ENCODE peak calls at places on chromosomes 12 and 14, in four cellular contexts. W is HL-60, D is GM12878, Z is K562. V is an unnamed sample.

GRCh38 chr12:122999986-123000420 is 19.5 kb downstream of the ARL6IP4 start:
- DNase-seq in Z (no peak), D (no peak), W (peak), V (no peak)

GRCh38 chr12:2813573-2814185 is 1.2 kb downstream of the ITFG2 start:
- DNase-seq in D (no peak), W (peak), Z (peak), V (peak)

GRCh38 chr12:69240625-69240984 is 1.2 kb downstream of the CPSF6 start:
- DNase-seq in Z (no peak), D (no peak), W (no peak), V (no peak)

GRCh38 chr14:70357557-70357956 is 1.9 kb downstream of the COX16 start:
- DNase-seq in D (no peak), W (no peak), Z (no peak), V (no peak)

GRCh38 chr12:108187831-108188230 is 58.7 kb downstream of the WSCD2 start:
- DNase-seq in Z (no peak), W (no peak), D (no peak), V (no peak)

GRCh38 chr14:83247925-83248639 is 1714.4 kb upstream of the SEL1L start:
- DNase-seq in Z (no peak), W (no peak), D (no peak), V (no peak)

GRCh38 chr12:130298322-130298721 is 39.4 kb upstream of the PIWIL1 start:
- DNase-seq in D (no peak), W (no peak), Z (no peak), V (no peak)

GRCh38 chr14:68616255-68616902 is 176.5 kb downstream of the ZFP36L1 start:
- DNase-seq in Z (no peak), W (no peak), D (no peak), V (no peak)

GRCh38 chr12:13079440-13079906 is 24.0 kb downstream of the GSG1 start:
- DNase-seq in D (no peak), W (no peak), Z (no peak), V (no peak)

GRCh38 chr14:32073537-32074189 is 3.4 kb upstream of the ARHGAP5 start:
- DNase-seq in Z (peak), D (peak), W (peak), V (peak)

GRCh38 chr12:122895290-122895689 is 634 bp downstream of the VPS37B start:
- DNase-seq in W (no peak), Z (no peak), D (no peak), V (no peak)

GRCh38 chr12:95766356-95767019 is 24.1 kb downstream of the NTN4 start:
- DNase-seq in D (no peak), Z (no peak), W (no peak), V (no peak)

GRCh38 chr12:7832059-7832696 is 40.5 kb downstream of the SLC2A14 start:
- DNase-seq in Z (peak), D (no peak), W (peak), V (peak)

GRCh38 chr12:76778358-76778757 is 14.4 kb downstream of the ZDHHC17 start:
- DNase-seq in W (no peak), Z (no peak), D (no peak), V (no peak)

GRCh38 chr12:4119157-4119761 is 154.3 kb upstream of the CCND2 start:
- DNase-seq in W (no peak), Z (no peak), D (peak), V (peak)

GRCh38 chr14:49526101-49526500 is 60.1 kb downstream of the RPS29 start:
- DNase-seq in Z (no peak), W (no peak), D (no peak), V (no peak)

GRCh38 chr14:61342486-61342885 is 21.1 kb downstream of the PRKCH start:
- DNase-seq in Z (no peak), D (peak), W (no peak), V (no peak)

GRCh38 chr12:66115083-66115600 is 15.4 kb downstream of the LLPH start:
- DNase-seq in D (no peak), W (no peak), Z (no peak), V (no peak)

GRCh38 chr14:73796881-73797539 is 54.6 kb upstream of the PTGR2 start:
- DNase-seq in Z (no peak), W (no peak), D (no peak), V (no peak)

GRCh38 chr12:26564391-26564790 is 268.6 kb downstream of the ITPR2 start:
- DNase-seq in W (no peak), D (no peak), Z (no peak), V (no peak)

GRCh38 chr14:69154779-69155178 is 1.9 kb upstream of the DCAF5 start:
- DNase-seq in W (no peak), D (no peak), Z (no peak), V (no peak)

GRCh38 chr14:59360923-59361794 is 104.0 kb downstream of the GPR135 start:
- DNase-seq in Z (peak), W (peak), D (no peak), V (no peak)

GRCh38 chr12:116595186-116595585 is 36.0 kb downstream of the MAP1LC3B2 start:
- DNase-seq in W (no peak), D (no peak), Z (no peak), V (no peak)

GRCh38 chr14:75274899-75275569 is 3.6 kb upstream of the FOS start:
- DNase-seq in Z (no peak), D (peak), W (peak), V (peak)

GRCh38 chr14:86333506-86333905 is 803.6 kb downstream of the FLRT2 start:
- DNase-seq in Z (no peak), D (no peak), W (no peak), V (no peak)

GRCh38 chr14:54133896-54134295 is 177.3 kb upstream of the BMP4 start:
- DNase-seq in D (no peak), W (no peak), Z (no peak), V (no peak)

GRCh38 chr12:105705235-105705634 is 374.7 kb downstream of the C12orf75 start:
- DNase-seq in D (no peak), W (no peak), Z (no peak), V (no peak)

GRCh38 chr12:31317471-31318397 is 8.2 kb downstream of the SINHCAF start:
- DNase-seq in Z (no peak), W (no peak), D (no peak), V (no peak)

GRCh38 chr14:97902630-97903029 is 1105.4 kb downstream of the VRK1 start:
- DNase-seq in D (no peak), W (no peak), Z (no peak), V (no peak)

GRCh38 chr14:90397401-90398314 is 829 bp downstream of the CALM1 start:
- DNase-seq in Z (peak), W (peak), D (no peak), V (peak)

GRCh38 chr12:18718462-18718861 is 19.4 kb downstream of the PLCZ1 start:
- DNase-seq in D (no peak), W (no peak), Z (no peak), V (no peak)

GRCh38 chr12:459430-460258 is at the start of gene B4GALNT3:
- DNase-seq in Z (peak), W (no peak), D (no peak), V (peak)

GRCh38 chr12:13376627-13377373 is 180.3 kb downstream of the EMP1 start:
- DNase-seq in D (no peak), W (no peak), Z (no peak), V (no peak)

GRCh38 chr12:18165422-18165871 is 75.5 kb upstream of the RERGL start:
- DNase-seq in Z (no peak), D (peak), W (no peak), V (no peak)

GRCh38 chr14:41925409-41925808 is 318.7 kb downstream of the LRFN5 start:
- DNase-seq in W (no peak), D (no peak), Z (no peak), V (no peak)

GRCh38 chr12:42143401-42144173 is 1.1 kb downstream of the GXYLT1 start:
- DNase-seq in D (no peak), Z (no peak), W (no peak), V (no peak)
- TF ChIP-seq SPI1 in D (no peak), Z (no peak), W (no peak), V (no peak)

GRCh38 chr12:8913702-8914032 is 642 bp upstream of the PHC1 start:
- DNase-seq in D (no peak), W (no peak), Z (no peak), V (no peak)
- TF ChIP-seq SPI1 in D (no peak), W (no peak), Z (no peak), V (no peak)

GRCh38 chr12:55847603-55848329 is 5.0 kb upstream of the MMP19 start:
- DNase-seq in W (peak), Z (peak), D (no peak), V (no peak)
- TF ChIP-seq SPI1 in W (no peak), Z (peak), D (no peak), V (no peak)

GRCh38 chr12:119258149-119258548 is 76.4 kb upstream of the CCDC60 start:
- DNase-seq in W (no peak), D (no peak), Z (no peak), V (no peak)
- TF ChIP-seq SPI1 in W (no peak), D (no peak), Z (no peak), V (no peak)

GRCh38 chr14:23091294-23092225 is 3.4 kb downstream of the ACIN1 start:
- DNase-seq in Z (no peak), W (no peak), D (no peak), V (no peak)
- TF ChIP-seq SPI1 in Z (no peak), W (no peak), D (no peak), V (no peak)

DNA sequence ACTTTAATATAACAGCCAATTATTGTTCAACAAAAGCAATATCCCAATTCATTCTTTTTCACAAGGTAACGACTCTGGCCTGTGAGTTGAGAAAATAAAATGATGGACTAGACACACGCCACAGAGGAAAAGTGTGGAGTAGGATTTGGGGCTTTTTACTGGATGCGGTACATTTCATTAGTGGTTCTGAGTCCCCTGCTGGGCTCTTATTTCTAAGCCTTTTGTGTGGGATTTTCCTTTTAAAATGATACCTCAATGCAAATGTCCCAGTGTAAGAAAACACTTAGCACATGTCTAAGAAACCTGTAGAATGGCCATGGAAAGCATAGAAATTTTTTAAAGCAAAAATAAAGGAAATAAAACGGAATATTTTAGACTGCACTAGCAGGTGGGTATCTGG is 73.4 kb downstream of the C12orf42 start:
- DNase-seq in Z (no peak), W (no peak), D (no peak), V (no peak)
- TF ChIP-seq SPI1 in Z (no peak), W (no peak), D (no peak), V (no peak)

V was measured in GM12891.